ENCODE peak calls at places on chromosome 19, in seven cellular contexts. O, N, I, C, M, F and K are unnamed samples.

GRCh38 chr19:9052894-9053293 is 34.0 kb upstream of the OR1M1 start:
- DNase-seq in C (peak; percentile 45), M (no peak), N (no peak), O (no peak), F (no peak), I (no peak), K (no peak)

GRCh38 chr19:3725640-3726310 is 17.6 kb downstream of the TJP3 start:
- DNase-seq in F (no peak), M (no peak), O (peak; percentile 56), C (peak; percentile 68), N (no peak), I (no peak), K (peak; percentile 75)

GRCh38 chr19:1503089-1503924 is 9.5 kb downstream of the ADAMTSL5 start:
- DNase-seq in I (no peak), N (no peak), O (peak; percentile 54), M (peak; percentile 88), C (peak; percentile 33), F (peak; percentile 62), K (peak; percentile 82)

GRCh38 chr19:35139618-35139943 is 957 bp downstream of the FXYD1 start:
- DNase-seq in C (no peak), F (no peak), M (no peak), O (no peak), N (no peak), I (no peak), K (no peak)

GRCh38 chr19:46731007-46731501 is 14.1 kb upstream of the PRKD2 start:
- DNase-seq in M (no peak), I (no peak), C (peak; percentile 85), O (peak; percentile 96), N (no peak), F (no peak), K (peak; percentile 71)

GRCh38 chr19:55688422-55689218 is 13.6 kb downstream of the EPN1 start:
- DNase-seq in M (no peak), N (no peak), C (peak; percentile 30), O (no peak), F (no peak), I (no peak), K (peak; percentile 63)

GRCh38 chr19:1874554-1875185 is 10.6 kb downstream of the ABHD17A start:
- DNase-seq in I (no peak), O (no peak), F (no peak), C (no peak), M (no peak), N (no peak), K (no peak)

GRCh38 chr19:45173816-45174215 is 4.2 kb downstream of the TRAPPC6A start:
- DNase-seq in N (no peak), I (no peak), F (no peak), M (no peak), C (peak; percentile 77), O (peak; percentile 94), K (no peak)

GRCh38 chr19:48315712-48316111 is 9.6 kb upstream of the EMP3 start:
- DNase-seq in N (no peak), O (no peak), M (no peak), I (no peak), C (no peak), F (no peak), K (no peak)

GRCh38 chr19:51366999-51367564 is 894 bp upstream of the ETFB start:
- DNase-seq in M (peak; percentile 72), N (peak; percentile 31), I (no peak), C (no peak), F (peak; percentile 30), O (peak; percentile 46), K (peak; percentile 79)

GRCh38 chr19:5637971-5638370 is 15.1 kb downstream of the SAFB start:
- DNase-seq in O (no peak), C (no peak), M (no peak), N (no peak), I (no peak), F (no peak), K (no peak)

GRCh38 chr19:5011476-5012238 is 42.7 kb downstream of the KDM4B start:
- DNase-seq in F (no peak), M (no peak), C (no peak), O (no peak), I (no peak), N (no peak), K (no peak)

GRCh38 chr19:1295169-1296012 is 9.7 kb downstream of the EFNA2 start:
- DNase-seq in F (peak; percentile 42), O (no peak), C (no peak), I (no peak), M (peak; percentile 73), N (no peak), K (no peak)

GRCh38 chr19:16078759-16079707 is 2.7 kb downstream of the TPM4 start:
- DNase-seq in C (peak; percentile 86), O (peak; percentile 92), F (peak; percentile 55), N (peak; percentile 80), I (no peak), M (peak; percentile 80), K (peak; percentile 60)

GRCh38 chr19:36081385-36081784 is 26.7 kb downstream of the WDR62 start:
- DNase-seq in O (no peak), N (no peak), F (no peak), M (no peak), C (peak; percentile 12), I (no peak), K (no peak)

GRCh38 chr19:52138614-52139290 is 986 bp downstream of the ZNF616 start:
- DNase-seq in C (peak; percentile 25), I (peak; percentile 47), O (peak; percentile 60), F (no peak), M (peak; percentile 56), N (peak; percentile 29), K (no peak)